ENCODE peak calls at places on chromosome 17, in seven cellular contexts. X, M, Q, D, B, O and F are unnamed samples.

GRCh38 chr17:887842-888214 is 91.7 kb downstream of the NXN start:
- DNase-seq in B (no peak), D (no peak), Q (no peak), M (no peak), O (no peak), X (no peak), F (no peak)

GRCh38 chr17:951388-952132 is 28.0 kb downstream of the NXN start:
- DNase-seq in O (peak; percentile 81), X (peak; percentile 58), D (no peak), B (no peak), Q (no peak), M (peak; percentile 40), F (no peak)

GRCh38 chr17:44213403-44214229 is 5.9 kb downstream of the UBTF start:
- DNase-seq in X (no peak), Q (peak; percentile 74), D (no peak), B (no peak), O (no peak), M (no peak), F (no peak)

GRCh38 chr17:36978810-36979584 is 30.2 kb downstream of the AATF start:
- DNase-seq in Q (no peak), B (no peak), M (no peak), O (no peak), X (no peak), D (no peak), F (no peak)

GRCh38 chr17:11366451-11366850 is 125.4 kb downstream of the SHISA6 start:
- DNase-seq in M (no peak), D (no peak), O (no peak), B (no peak), X (no peak), Q (no peak), F (no peak)

GRCh38 chr17:48250949-48251348 is 143.4 kb downstream of the SNX11 start:
- DNase-seq in D (no peak), B (no peak), M (no peak), X (no peak), O (no peak), Q (no peak), F (no peak)

GRCh38 chr17:3924421-3925350 is 8.4 kb upstream of the P2RX1 start:
- DNase-seq in O (no peak), Q (no peak), D (no peak), M (peak; percentile 35), X (no peak), B (no peak), F (no peak)

GRCh38 chr17:28744104-28744801 is 442 bp downstream of the TRAF4 start:
- DNase-seq in B (peak; percentile 71), X (peak; percentile 44), O (peak; percentile 40), D (peak; percentile 43), Q (peak; percentile 89), M (peak; percentile 70), F (peak; percentile 82)

GRCh38 chr17:31048780-31049179 is 46.0 kb upstream of the NF1 start:
- DNase-seq in D (no peak), M (no peak), B (no peak), O (no peak), Q (no peak), X (no peak), F (no peak)

GRCh38 chr17:17376362-17376761 is 73.2 kb downstream of the NT5M start:
- DNase-seq in X (no peak), B (no peak), D (no peak), M (no peak), Q (peak; percentile 36), O (no peak), F (no peak)

GRCh38 chr17:50266384-50267073 is 7.7 kb upstream of the TMEM92 start:
- DNase-seq in B (peak; percentile 78), D (no peak), O (peak; percentile 86), Q (peak; percentile 60), X (peak; percentile 20), M (peak; percentile 39), F (peak; percentile 46)

GRCh38 chr17:19304209-19304608 is 58.3 kb downstream of the B9D1 start:
- DNase-seq in B (no peak), D (peak; percentile 67), Q (peak; percentile 89), O (peak; percentile 44), X (peak; percentile 76), M (peak; percentile 74), F (no peak)

GRCh38 chr17:13353590-13353989 is 248.1 kb downstream of the HS3ST3A1 start:
- DNase-seq in B (no peak), D (peak; percentile 55), M (no peak), O (no peak), X (no peak), Q (no peak), F (no peak)

GRCh38 chr17:42674755-42675347 is 1.9 kb downstream of the PLEKHH3 start:
- DNase-seq in M (peak; percentile 32), O (no peak), Q (no peak), B (no peak), D (no peak), X (no peak), F (no peak)

GRCh38 chr17:6753006-6753445 is 2.8 kb upstream of the XAF1 start:
- DNase-seq in B (peak; percentile 62), M (peak; percentile 31), X (peak; percentile 71), Q (peak; percentile 80), O (peak; percentile 70), D (peak; percentile 84), F (no peak)

DNA sequence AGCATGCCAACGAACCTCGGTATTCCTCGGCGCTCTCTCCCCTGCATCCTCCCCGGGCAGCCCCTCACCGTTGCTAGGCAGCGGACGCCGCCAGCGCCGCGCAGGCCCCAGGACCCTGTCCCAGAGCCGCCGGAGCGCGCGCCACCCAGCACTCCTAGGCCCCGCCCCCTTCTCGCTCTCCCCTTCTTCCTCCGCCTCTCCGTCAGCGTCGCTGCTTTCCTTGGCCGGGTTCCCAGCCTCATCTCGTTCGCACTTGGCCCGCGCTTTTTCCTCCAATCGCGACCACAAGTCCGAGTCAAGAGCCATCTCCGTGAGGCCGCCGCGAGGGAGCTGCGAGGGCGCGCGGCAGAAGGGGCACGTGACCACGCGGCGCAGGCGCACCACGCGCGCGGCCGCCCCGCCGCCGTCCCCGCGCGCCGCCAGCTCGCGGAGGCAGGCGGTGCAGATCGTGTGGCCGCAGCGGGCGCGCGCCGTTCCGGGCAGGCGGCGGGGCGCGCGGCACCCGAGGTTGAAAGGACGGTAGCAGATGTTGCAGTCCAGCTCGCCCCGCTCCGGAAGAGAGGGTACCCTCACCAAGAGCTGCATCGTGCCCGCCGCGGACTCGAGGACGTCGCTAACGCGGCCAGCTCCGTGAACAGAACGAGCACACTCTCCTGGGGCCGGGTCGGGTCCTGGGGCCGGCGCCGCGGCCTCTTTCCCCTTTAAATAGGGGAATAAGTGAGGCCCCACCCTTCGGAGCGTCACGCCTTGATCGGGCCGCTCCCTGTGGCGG is at the start of gene RNF227:
- DNase-seq in O (peak; percentile 96), X (peak; percentile 92), D (peak; percentile 92), Q (peak; percentile 94), B (peak; percentile 97), M (peak; percentile 94), F (peak; percentile 93)
- TF ChIP-seq POLR2A in O (peak; percentile 77), X (peak; percentile 37), D (no peak), Q (no peak), B (peak; percentile 58), M (peak; percentile 20), F (peak; percentile 46)

GRCh38 chr17:59839646-59840328 is 53.0 kb downstream of the TUBD1 start:
- DNase-seq in B (no peak), Q (no peak), M (no peak), X (no peak), O (no peak), D (no peak), F (peak; percentile 32)

GRCh38 chr17:59838196-59838911 is 54.4 kb downstream of the TUBD1 start:
- DNase-seq in D (no peak), B (peak; percentile 25), X (no peak), O (no peak), Q (no peak), M (no peak), F (peak; percentile 53)

GRCh38 chr17:59842901-59843652 is 49.7 kb downstream of the TUBD1 start:
- DNase-seq in O (no peak), Q (no peak), X (peak; percentile 69), B (peak; percentile 48), M (peak; percentile 76), D (no peak), F (peak; percentile 73)

GRCh38 chr17:59840329-59840907 is 52.3 kb downstream of the TUBD1 start:
- DNase-seq in Q (no peak), D (no peak), M (no peak), X (no peak), O (no peak), B (no peak), F (peak; percentile 46)

DNA sequence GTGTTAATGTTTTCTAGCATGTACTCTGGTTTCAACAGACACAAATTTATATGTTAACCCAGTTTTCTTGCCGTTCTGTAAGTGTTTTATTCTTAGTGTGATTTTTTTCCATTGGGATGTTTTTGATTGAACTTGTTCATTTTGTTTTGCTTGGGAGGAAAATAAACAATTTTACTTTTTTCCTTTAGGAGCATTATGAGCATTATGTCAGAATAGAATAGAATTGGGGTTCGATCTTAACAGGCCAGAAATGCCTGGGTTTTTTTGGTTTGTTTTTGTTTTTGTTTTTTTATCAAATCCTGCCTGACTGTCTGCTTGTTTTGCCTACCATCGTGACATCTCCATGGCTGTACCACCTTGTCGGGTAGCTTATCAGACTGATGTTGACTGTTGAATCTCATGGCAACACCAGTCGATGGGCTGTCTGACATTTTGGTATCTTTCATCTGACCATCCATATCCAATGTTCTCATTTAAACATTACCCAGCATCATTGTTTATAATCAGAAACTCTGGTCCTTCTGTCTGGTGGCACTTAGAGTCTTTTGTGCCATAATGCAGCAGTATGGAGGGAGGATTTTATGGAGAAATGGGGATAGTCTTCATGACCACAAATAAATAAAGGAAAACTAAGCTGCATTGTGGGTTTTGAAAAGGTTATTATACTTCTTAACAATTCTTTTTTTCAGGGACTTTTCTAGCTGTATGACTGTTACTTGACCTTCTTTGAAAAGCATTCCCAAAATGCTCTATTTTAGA is 51.7 kb downstream of the TUBD1 start:
- DNase-seq in O (no peak), B (no peak), Q (no peak), D (no peak), X (no peak), M (no peak), F (no peak)
- H3K4me1 ChIP-seq in O (peaks cover 7% of the 10 kb centered on the region), B (peaks cover 9% of the 10 kb centered on the region), Q (peaks cover 90% of the 10 kb centered on the region), D (no peaks in the 10 kb centered on the region), X (peaks cover 35% of the 10 kb centered on the region), M (peaks cover 21% of the 10 kb centered on the region), F (peaks cover 5% of the 10 kb centered on the region)

GRCh38 chr17:83196088-83196765 is 116.8 kb downstream of the METRNL start:
- DNase-seq in M (no peak), O (no peak), Q (peak; percentile 68), B (no peak), X (no peak), D (no peak), F (peak; percentile 12)

GRCh38 chr17:83195330-83196087 is 116.1 kb downstream of the METRNL start:
- DNase-seq in D (peak; percentile 56), Q (peak; percentile 76), M (no peak), O (no peak), B (no peak), X (no peak), F (no peak)

GRCh38 chr17:83194761-83195329 is 115.4 kb downstream of the METRNL start:
- DNase-seq in O (peak; percentile 12), Q (peak; percentile 75), D (no peak), B (peak; percentile 8), M (no peak), X (no peak), F (peak; percentile 43)

GRCh38 chr17:83198366-83199341 is 119.2 kb downstream of the METRNL start:
- DNase-seq in M (no peak), D (no peak), X (no peak), O (no peak), B (no peak), Q (peak; percentile 82), F (peak; percentile 53)

GRCh38 chr17:83196973-83197880 is 117.8 kb downstream of the METRNL start:
- DNase-seq in B (no peak), X (no peak), O (no peak), M (no peak), Q (peak; percentile 56), D (no peak), F (no peak)
- H3K9me3 ChIP-seq in B (no peaks in the 10 kb centered on the region), X (no peaks in the 10 kb centered on the region), O (no peaks in the 10 kb centered on the region), M (no peaks in the 10 kb centered on the region), Q (no peaks in the 10 kb centered on the region), D (no peaks in the 10 kb centered on the region), F (no peaks in the 10 kb centered on the region)

GRCh38 chr17:2392252-2393183 is 8.3 kb downstream of the MNT start:
- DNase-seq in Q (peak; percentile 99), D (peak; percentile 98), X (peak; percentile 98), O (peak; percentile 94), B (peak; percentile 97), M (peak; percentile 97), F (peak; percentile 98)
- TF ChIP-seq POLR2A in Q (no peak), D (no peak), X (peak; percentile 76), O (peak; percentile 85), B (peak; percentile 79), M (peak; percentile 72), F (peak; percentile 91)